ENCODE peak calls at places on chromosomes 16 and 17, in nine cellular contexts. One of them, this sample, is unnamed.

GRCh38 chr17:31318298-31319190 is 2.9 kb downstream of the EVI2A start:
- DNase-seq in heart left ventricle: peak
- DNase-seq in upper lobe of right lung: no peak
- DNase-seq in neural progenitor cell: peak
- DNase-seq in ascending aorta: no peak
- DNase-seq in heart right ventricle: peak
- DNase-seq in WTC11: no peak
- DNase-seq in RWPE1: peak
- DNase-seq in progenitor cell of endocrine pancreas: no peak
- DNase-seq in this sample: no peak

GRCh38 chr16:22653876-22654275 is 143.2 kb downstream of the NPIPB5 start:
- DNase-seq in WTC11: no peak
- DNase-seq in neural progenitor cell: no peak
- DNase-seq in upper lobe of right lung: no peak
- DNase-seq in progenitor cell of endocrine pancreas: no peak
- DNase-seq in heart right ventricle: no peak
- DNase-seq in RWPE1: no peak
- DNase-seq in heart left ventricle: no peak
- DNase-seq in ascending aorta: no peak
- DNase-seq in this sample: no peak

GRCh38 chr16:4505356-4506153 is 29.4 kb downstream of the HMOX2 start:
- DNase-seq in heart right ventricle: no peak
- DNase-seq in upper lobe of right lung: no peak
- DNase-seq in progenitor cell of endocrine pancreas: no peak
- DNase-seq in neural progenitor cell: no peak
- DNase-seq in RWPE1: no peak
- DNase-seq in WTC11: no peak
- DNase-seq in heart left ventricle: peak
- DNase-seq in ascending aorta: no peak
- DNase-seq in this sample: no peak

GRCh38 chr16:72925631-72925979 is 122.3 kb downstream of the ZFHX3 start:
- DNase-seq in heart left ventricle: no peak
- DNase-seq in RWPE1: no peak
- DNase-seq in WTC11: no peak
- DNase-seq in neural progenitor cell: no peak
- DNase-seq in upper lobe of right lung: no peak
- DNase-seq in ascending aorta: no peak
- DNase-seq in heart right ventricle: no peak
- DNase-seq in progenitor cell of endocrine pancreas: no peak
- DNase-seq in this sample: no peak

GRCh38 chr17:65865715-65866425 is 304.4 kb upstream of the AXIN2 start:
- DNase-seq in heart right ventricle: no peak
- DNase-seq in progenitor cell of endocrine pancreas: no peak
- DNase-seq in neural progenitor cell: no peak
- DNase-seq in upper lobe of right lung: no peak
- DNase-seq in heart left ventricle: no peak
- DNase-seq in WTC11: no peak
- DNase-seq in ascending aorta: no peak
- DNase-seq in RWPE1: no peak
- DNase-seq in this sample: no peak

GRCh38 chr17:6701719-6702118 is 11.4 kb downstream of the SLC13A5 start:
- DNase-seq in ascending aorta: no peak
- DNase-seq in progenitor cell of endocrine pancreas: peak
- DNase-seq in neural progenitor cell: peak
- DNase-seq in heart right ventricle: no peak
- DNase-seq in WTC11: peak
- DNase-seq in upper lobe of right lung: no peak
- DNase-seq in RWPE1: no peak
- DNase-seq in heart left ventricle: no peak
- DNase-seq in this sample: peak

GRCh38 chr16:49369638-49370219 is 3.9 kb upstream of the C16orf78 start:
- DNase-seq in progenitor cell of endocrine pancreas: no peak
- DNase-seq in RWPE1: no peak
- DNase-seq in ascending aorta: no peak
- DNase-seq in WTC11: no peak
- DNase-seq in heart right ventricle: no peak
- DNase-seq in heart left ventricle: no peak
- DNase-seq in upper lobe of right lung: no peak
- DNase-seq in neural progenitor cell: no peak
- DNase-seq in this sample: no peak

GRCh38 chr16:85557083-85557975 is 55.8 kb upstream of the GSE1 start:
- DNase-seq in upper lobe of right lung: peak
- DNase-seq in progenitor cell of endocrine pancreas: no peak
- DNase-seq in heart left ventricle: no peak
- DNase-seq in RWPE1: peak
- DNase-seq in heart right ventricle: no peak
- DNase-seq in WTC11: no peak
- DNase-seq in ascending aorta: no peak
- DNase-seq in neural progenitor cell: peak
- DNase-seq in this sample: no peak

GRCh38 chr17:73753751-73754496 is 109.7 kb upstream of the SDK2 start:
- DNase-seq in progenitor cell of endocrine pancreas: no peak
- DNase-seq in heart left ventricle: no peak
- DNase-seq in upper lobe of right lung: no peak
- DNase-seq in heart right ventricle: no peak
- DNase-seq in neural progenitor cell: no peak
- DNase-seq in RWPE1: no peak
- DNase-seq in WTC11: no peak
- DNase-seq in ascending aorta: no peak
- DNase-seq in this sample: no peak

GRCh38 chr16:52696126-52696525 is 149.2 kb upstream of the TOX3 start:
- DNase-seq in RWPE1: no peak
- DNase-seq in WTC11: no peak
- DNase-seq in heart right ventricle: no peak
- DNase-seq in upper lobe of right lung: no peak
- DNase-seq in neural progenitor cell: no peak
- DNase-seq in progenitor cell of endocrine pancreas: no peak
- DNase-seq in heart left ventricle: no peak
- DNase-seq in ascending aorta: no peak
- DNase-seq in this sample: no peak

GRCh38 chr17:68029512-68030215 is 5.9 kb upstream of the KPNA2 start:
- DNase-seq in heart right ventricle: no peak
- DNase-seq in heart left ventricle: no peak
- DNase-seq in upper lobe of right lung: no peak
- DNase-seq in ascending aorta: no peak
- DNase-seq in neural progenitor cell: no peak
- DNase-seq in WTC11: no peak
- DNase-seq in progenitor cell of endocrine pancreas: no peak
- DNase-seq in RWPE1: no peak
- DNase-seq in this sample: peak

GRCh38 chr17:35725917-35726608 is 5.4 kb upstream of the RASL10B start:
- DNase-seq in progenitor cell of endocrine pancreas: no peak
- DNase-seq in heart right ventricle: no peak
- DNase-seq in ascending aorta: no peak
- DNase-seq in upper lobe of right lung: no peak
- DNase-seq in WTC11: no peak
- DNase-seq in RWPE1: no peak
- DNase-seq in heart left ventricle: no peak
- DNase-seq in neural progenitor cell: no peak
- DNase-seq in this sample: no peak

GRCh38 chr16:50961944-50962343 is 189.1 kb downstream of the SALL1 start:
- DNase-seq in WTC11: no peak
- DNase-seq in ascending aorta: no peak
- DNase-seq in neural progenitor cell: no peak
- DNase-seq in heart right ventricle: no peak
- DNase-seq in upper lobe of right lung: no peak
- DNase-seq in RWPE1: no peak
- DNase-seq in heart left ventricle: no peak
- DNase-seq in progenitor cell of endocrine pancreas: no peak
- DNase-seq in this sample: no peak

GRCh38 chr16:2507052-2507678 is 6.6 kb upstream of the ATP6V0C start:
- DNase-seq in heart right ventricle: no peak
- DNase-seq in heart left ventricle: no peak
- DNase-seq in upper lobe of right lung: peak
- DNase-seq in RWPE1: no peak
- DNase-seq in neural progenitor cell: no peak
- DNase-seq in ascending aorta: no peak
- DNase-seq in progenitor cell of endocrine pancreas: no peak
- DNase-seq in WTC11: no peak
- DNase-seq in this sample: no peak

GRCh38 chr17:2214887-2215615 is 88.5 kb downstream of the SMG6 start:
- DNase-seq in ascending aorta: peak
- DNase-seq in neural progenitor cell: peak
- DNase-seq in upper lobe of right lung: no peak
- DNase-seq in progenitor cell of endocrine pancreas: no peak
- DNase-seq in heart left ventricle: peak
- DNase-seq in RWPE1: no peak
- DNase-seq in heart right ventricle: peak
- DNase-seq in WTC11: no peak
- DNase-seq in this sample: no peak

GRCh38 chr17:48487221-48487620 is 43.6 kb downstream of the HOXB1 start:
- DNase-seq in upper lobe of right lung: no peak
- DNase-seq in heart right ventricle: no peak
- DNase-seq in WTC11: no peak
- DNase-seq in neural progenitor cell: no peak
- DNase-seq in heart left ventricle: no peak
- DNase-seq in ascending aorta: no peak
- DNase-seq in RWPE1: no peak
- DNase-seq in progenitor cell of endocrine pancreas: no peak
- DNase-seq in this sample: no peak

GRCh38 chr17:20230924-20231323 is 221.8 kb downstream of the SPECC1 start:
- DNase-seq in neural progenitor cell: no peak
- DNase-seq in WTC11: no peak
- DNase-seq in ascending aorta: no peak
- DNase-seq in heart right ventricle: no peak
- DNase-seq in upper lobe of right lung: no peak
- DNase-seq in heart left ventricle: no peak
- DNase-seq in RWPE1: no peak
- DNase-seq in progenitor cell of endocrine pancreas: no peak
- DNase-seq in this sample: no peak

GRCh38 chr16:53372942-53373871 is 61.1 kb upstream of the RBL2 start:
- DNase-seq in progenitor cell of endocrine pancreas: no peak
- DNase-seq in RWPE1: peak
- DNase-seq in upper lobe of right lung: peak
- DNase-seq in WTC11: peak
- DNase-seq in neural progenitor cell: no peak
- DNase-seq in ascending aorta: no peak
- DNase-seq in heart left ventricle: peak
- DNase-seq in heart right ventricle: no peak
- DNase-seq in this sample: peak

DNA sequence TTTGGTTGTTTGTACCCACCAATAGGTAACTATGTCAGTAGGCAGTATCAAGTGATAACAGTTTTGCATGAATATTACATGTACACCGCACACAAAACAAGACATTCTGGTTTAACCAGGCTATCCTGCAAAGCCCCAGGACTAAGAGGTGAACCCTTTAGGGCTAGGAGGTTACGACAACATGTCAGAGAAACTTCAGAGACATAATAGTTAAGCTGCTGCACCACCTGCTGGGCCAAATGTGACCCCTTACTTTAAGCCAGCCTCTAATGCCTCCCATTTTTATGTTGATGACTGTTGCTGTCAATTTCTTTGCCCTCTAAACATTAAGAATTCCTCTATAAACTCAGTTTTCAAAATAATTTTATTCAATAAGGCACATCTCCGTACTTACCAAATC is 15.4 kb downstream of the SRP68 start:
- DNase-seq in upper lobe of right lung: peak
- DNase-seq in RWPE1: no peak
- DNase-seq in ascending aorta: no peak
- DNase-seq in WTC11: no peak
- DNase-seq in heart right ventricle: no peak
- DNase-seq in progenitor cell of endocrine pancreas: no peak
- DNase-seq in neural progenitor cell: no peak
- DNase-seq in heart left ventricle: no peak
- DNase-seq in this sample: no peak
- TF ChIP-seq CTCF in upper lobe of right lung: no peak
- TF ChIP-seq CTCF in RWPE1: no peak
- TF ChIP-seq CTCF in ascending aorta: no peak
- TF ChIP-seq CTCF in WTC11: no peak
- TF ChIP-seq CTCF in heart right ventricle: no peak
- TF ChIP-seq CTCF in progenitor cell of endocrine pancreas: no peak
- TF ChIP-seq CTCF in neural progenitor cell: no peak
- TF ChIP-seq CTCF in heart left ventricle: no peak
- TF ChIP-seq CTCF in this sample: no peak

GRCh38 chr17:42819939-42820535 is 4.0 kb downstream of the BECN1 start:
- DNase-seq in WTC11: peak
- DNase-seq in progenitor cell of endocrine pancreas: peak
- DNase-seq in heart left ventricle: peak
- DNase-seq in neural progenitor cell: peak
- DNase-seq in ascending aorta: no peak
- DNase-seq in upper lobe of right lung: peak
- DNase-seq in heart right ventricle: peak
- DNase-seq in RWPE1: no peak
- DNase-seq in this sample: peak
- TF ChIP-seq CTCF in WTC11: peak
- TF ChIP-seq CTCF in progenitor cell of endocrine pancreas: peak
- TF ChIP-seq CTCF in heart left ventricle: peak
- TF ChIP-seq CTCF in neural progenitor cell: peak
- TF ChIP-seq CTCF in ascending aorta: peak
- TF ChIP-seq CTCF in upper lobe of right lung: peak
- TF ChIP-seq CTCF in heart right ventricle: peak
- TF ChIP-seq CTCF in RWPE1: peak
- TF ChIP-seq CTCF in this sample: peak

GRCh38 chr17:60463157-60463820 is 41.0 kb downstream of the CHCT1 start:
- DNase-seq in heart right ventricle: no peak
- DNase-seq in ascending aorta: no peak
- DNase-seq in WTC11: no peak
- DNase-seq in heart left ventricle: no peak
- DNase-seq in upper lobe of right lung: no peak
- DNase-seq in RWPE1: no peak
- DNase-seq in neural progenitor cell: no peak
- DNase-seq in progenitor cell of endocrine pancreas: no peak
- DNase-seq in this sample: no peak
- TF ChIP-seq CTCF in heart right ventricle: no peak
- TF ChIP-seq CTCF in ascending aorta: no peak
- TF ChIP-seq CTCF in WTC11: no peak
- TF ChIP-seq CTCF in heart left ventricle: no peak
- TF ChIP-seq CTCF in upper lobe of right lung: no peak
- TF ChIP-seq CTCF in RWPE1: no peak
- TF ChIP-seq CTCF in neural progenitor cell: no peak
- TF ChIP-seq CTCF in progenitor cell of endocrine pancreas: no peak
- TF ChIP-seq CTCF in this sample: no peak

GRCh38 chr17:40738553-40738952 is 16.6 kb downstream of the KRT25 start:
- DNase-seq in heart left ventricle: no peak
- DNase-seq in progenitor cell of endocrine pancreas: no peak
- DNase-seq in heart right ventricle: no peak
- DNase-seq in ascending aorta: no peak
- DNase-seq in RWPE1: no peak
- DNase-seq in WTC11: no peak
- DNase-seq in neural progenitor cell: no peak
- DNase-seq in upper lobe of right lung: no peak
- DNase-seq in this sample: no peak
- TF ChIP-seq CTCF in heart left ventricle: no peak
- TF ChIP-seq CTCF in progenitor cell of endocrine pancreas: no peak
- TF ChIP-seq CTCF in heart right ventricle: no peak
- TF ChIP-seq CTCF in ascending aorta: no peak
- TF ChIP-seq CTCF in RWPE1: no peak
- TF ChIP-seq CTCF in WTC11: no peak
- TF ChIP-seq CTCF in neural progenitor cell: no peak
- TF ChIP-seq CTCF in upper lobe of right lung: no peak
- TF ChIP-seq CTCF in this sample: no peak

GRCh38 chr17:82129095-82129494 is 31.1 kb upstream of the FASN start:
- DNase-seq in heart left ventricle: no peak
- DNase-seq in WTC11: no peak
- DNase-seq in ascending aorta: no peak
- DNase-seq in upper lobe of right lung: no peak
- DNase-seq in neural progenitor cell: no peak
- DNase-seq in progenitor cell of endocrine pancreas: no peak
- DNase-seq in heart right ventricle: no peak
- DNase-seq in RWPE1: no peak
- DNase-seq in this sample: no peak
- TF ChIP-seq CTCF in heart left ventricle: no peak
- TF ChIP-seq CTCF in WTC11: peak
- TF ChIP-seq CTCF in ascending aorta: no peak
- TF ChIP-seq CTCF in upper lobe of right lung: no peak
- TF ChIP-seq CTCF in neural progenitor cell: peak
- TF ChIP-seq CTCF in progenitor cell of endocrine pancreas: no peak
- TF ChIP-seq CTCF in heart right ventricle: no peak
- TF ChIP-seq CTCF in RWPE1: no peak
- TF ChIP-seq CTCF in this sample: no peak